ENCODE peak calls at places on chromosomes 2 and 18, in seven cellular contexts. E is hepatocyte, R is cardiac muscle cell, M is right lobe of liver, J is upper lobe of right lung, W is IMR-90, V is HepG2. A is an unnamed sample.

GRCh38 chr2:112634153-112634873 is 11.4 kb upstream of the SLC20A1 start:
- DNase-seq in E (peak; percentile 44), R (no peak), M (no peak), J (peak; percentile 48), W (no peak), V (no peak), A (no peak)

GRCh38 chr2:20914087-20914486 is 91.2 kb upstream of the LDAH start:
- DNase-seq in E (no peak), R (no peak), M (no peak), J (no peak), W (no peak), V (no peak), A (no peak)

GRCh38 chr18:10241571-10241970 is 212.9 kb upstream of the APCDD1 start:
- DNase-seq in E (no peak), R (peak; percentile 60), M (no peak), J (no peak), W (no peak), V (no peak), A (no peak)

GRCh38 chr2:237482485-237482884 is 4.6 kb upstream of the MLPH start:
- DNase-seq in E (peak; percentile 86), R (no peak), M (peak; percentile 82), J (peak; percentile 94), W (no peak), V (peak; percentile 38), A (peak; percentile 87)

GRCh38 chr2:222318712-222319575 is 20.1 kb upstream of the PAX3 start:
- DNase-seq in E (peak; percentile 51), R (peak; percentile 54), M (no peak), J (peak; percentile 68), W (no peak), V (no peak), A (no peak)

GRCh38 chr2:190984595-190984994 is 29.4 kb downstream of the STAT1 start:
- DNase-seq in E (no peak), R (peak; percentile 71), M (no peak), J (no peak), W (peak; percentile 86), V (no peak), A (no peak)

GRCh38 chr2:237878321-237879057 is 19.1 kb downstream of the RAMP1 start:
- DNase-seq in E (peak; percentile 4), R (no peak), M (no peak), J (peak; percentile 53), W (no peak), V (no peak), A (peak; percentile 61)

GRCh38 chr2:218387369-218388194 is 5.5 kb downstream of the SLC11A1 start:
- DNase-seq in E (peak; percentile 93), R (peak; percentile 84), M (peak; percentile 58), J (peak; percentile 91), W (peak; percentile 80), V (peak; percentile 86), A (peak; percentile 91)

GRCh38 chr2:239075918-239076727 is 228.2 kb downstream of the TWIST2 start:
- DNase-seq in E (no peak), R (no peak), M (peak; percentile 15), J (no peak), W (no peak), V (no peak), A (peak; percentile 77)

GRCh38 chr2:199596549-199596948 is 138.8 kb upstream of the SATB2 start:
- DNase-seq in E (no peak), R (peak; percentile 27), M (no peak), J (no peak), W (peak; percentile 2), V (peak; percentile 41), A (no peak)

GRCh38 chr2:53234548-53234903 is 533.1 kb upstream of the CHAC2 start:
- DNase-seq in E (peak; percentile 10), R (no peak), M (no peak), J (no peak), W (peak; percentile 52), V (no peak), A (no peak)

GRCh38 chr2:56234241-56234640 is 50.5 kb downstream of the CCDC85A start:
- DNase-seq in E (no peak), R (no peak), M (no peak), J (no peak), W (no peak), V (no peak), A (no peak)

GRCh38 chr2:109218792-109219126 is 89.8 kb downstream of the SH3RF3 start:
- DNase-seq in E (no peak), R (no peak), M (no peak), J (no peak), W (no peak), V (no peak), A (no peak)

GRCh38 chr2:199895406-199895805 is 15.7 kb upstream of the C2orf69 start:
- DNase-seq in E (no peak), R (no peak), M (no peak), J (no peak), W (no peak), V (no peak), A (no peak)

GRCh38 chr18:58387716-58388115 is 241.2 kb downstream of the ALPK2 start:
- DNase-seq in E (no peak), R (no peak), M (no peak), J (no peak), W (no peak), V (no peak), A (no peak)

GRCh38 chr2:235468978-235469694 is 24.7 kb upstream of the AGAP1 start:
- DNase-seq in E (peak; percentile 73), R (peak; percentile 84), M (no peak), J (no peak), W (peak; percentile 94), V (no peak), A (no peak)

GRCh38 chr18:75160315-75160714 is 48.6 kb downstream of the PTGR3 start:
- DNase-seq in E (no peak), R (peak; percentile 0), M (no peak), J (no peak), W (no peak), V (no peak), A (no peak)

GRCh38 chr18:75364512-75364911 is 63.0 kb downstream of the SMIM21 start:
- DNase-seq in E (no peak), R (no peak), M (no peak), J (no peak), W (peak; percentile 4), V (no peak), A (no peak)

GRCh38 chr2:207533609-207534008 is 3.8 kb downstream of the CREB1 start:
- DNase-seq in E (no peak), R (no peak), M (no peak), J (no peak), W (no peak), V (no peak), A (no peak)
- H3K4me3 ChIP-seq in E (no peak overlapping the region), R (no peak overlapping the region), M (no peak overlapping the region), J (no peak overlapping the region), W (no peak overlapping the region), V (no peak overlapping the region), A (no peak overlapping the region)

GRCh38 chr2:215435809-215436704 is at the start of gene FN1:
- DNase-seq in E (peak; percentile 97), R (peak; percentile 99), M (peak; percentile 92), J (peak; percentile 90), W (peak; percentile 98), V (peak; percentile 91), A (peak; percentile 92)
- H3K27ac ChIP-seq in E (peak within 1 kb of the TSS; percentile 95), R (peak within 1 kb of the TSS; percentile 49), M (peak within 1 kb of the TSS; percentile 88), J (peak within 1 kb of the TSS; percentile 83), W (peak within 1 kb of the TSS; percentile 94), V (peak within 1 kb of the TSS; percentile 71), A (peak within 1 kb of the TSS; percentile 80)

DNA sequence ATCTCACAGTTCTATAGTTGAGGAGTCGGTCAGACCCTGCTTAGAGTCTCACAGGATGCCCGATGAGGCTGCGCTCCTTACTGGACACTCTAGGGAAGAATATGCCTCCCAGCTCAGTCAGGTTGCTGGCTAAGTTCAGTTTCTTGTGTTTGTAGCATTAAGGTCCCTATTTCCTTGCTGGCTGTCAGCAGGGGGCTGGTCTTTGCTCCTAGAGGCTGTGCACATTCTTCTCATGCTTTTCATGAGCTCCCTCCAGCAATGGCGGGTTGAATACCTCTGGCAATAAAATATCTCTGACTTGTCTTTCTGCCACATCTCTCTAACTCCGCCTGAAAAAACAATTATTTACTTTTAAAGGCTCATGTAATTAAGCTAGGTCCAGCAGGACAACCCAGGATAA is 79.4 kb upstream of the DNAJC10 start:
- DNase-seq in E (no peak), R (no peak), M (no peak), J (no peak), W (no peak), V (no peak), A (no peak)
- TF ChIP-seq CTCF in E (no peak), R (no peak), M (no peak), J (no peak), W (no peak), V (no peak), A (no peak)

GRCh38 chr2:80363951-80364350 is 59.4 kb upstream of the LRRTM1 start:
- DNase-seq in E (no peak), R (no peak), M (no peak), J (no peak), W (no peak), V (no peak), A (no peak)

GRCh38 chr2:80365762-80366161 is 61.2 kb upstream of the LRRTM1 start:
- DNase-seq in E (no peak), R (no peak), M (no peak), J (no peak), W (no peak), V (no peak), A (no peak)

GRCh38 chr2:80361904-80362303 is 57.4 kb upstream of the LRRTM1 start:
- DNase-seq in E (no peak), R (no peak), M (no peak), J (no peak), W (no peak), V (no peak), A (no peak)

GRCh38 chr2:80363330-80363729 is 58.8 kb upstream of the LRRTM1 start:
- DNase-seq in E (no peak), R (no peak), M (no peak), J (no peak), W (no peak), V (no peak), A (no peak)

DNA sequence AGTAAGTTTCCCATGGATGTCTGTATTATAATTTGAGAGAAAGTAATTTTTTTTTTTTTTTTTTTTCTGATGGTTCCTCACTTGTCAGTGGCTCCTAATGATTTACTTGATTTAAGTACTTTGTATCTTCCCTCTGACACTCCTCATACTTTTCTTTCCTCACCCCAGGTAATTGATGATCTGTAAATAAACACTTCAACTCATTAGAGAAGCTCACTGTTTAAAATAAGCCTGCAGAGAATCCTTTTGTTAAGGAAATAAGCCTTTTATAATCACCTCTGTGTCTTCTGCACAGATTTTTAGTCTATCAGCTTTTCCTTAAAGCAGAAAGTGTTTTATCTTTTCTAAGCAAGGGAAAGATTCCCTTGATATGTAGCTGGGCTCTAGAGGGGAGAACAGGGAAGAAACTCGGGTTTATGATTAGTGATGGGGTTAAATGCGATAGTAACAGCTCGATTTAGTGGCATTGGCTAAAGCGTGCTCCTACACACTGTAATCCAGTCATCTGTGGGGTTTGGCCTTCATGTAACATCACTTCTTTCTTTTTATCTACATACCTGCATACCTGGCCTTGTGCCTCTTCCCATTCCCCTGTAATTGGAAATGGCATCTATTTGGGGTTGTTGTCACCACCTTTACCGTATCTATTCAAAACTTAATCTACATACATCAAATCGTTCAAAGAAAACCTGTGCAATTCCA is 60.1 kb upstream of the LRRTM1 start:
- DNase-seq in E (no peak), R (no peak), M (no peak), J (no peak), W (no peak), V (no peak), A (no peak)
- H3K4me3 ChIP-seq in E (no peak overlapping the region), R (no peak overlapping the region), M (no peak overlapping the region), J (no peak overlapping the region), W (no peak overlapping the region), V (no peak overlapping the region), A (no peak overlapping the region)

GRCh38 chr2:17976871-17977746 is 98.6 kb downstream of the KCNS3 start:
- DNase-seq in E (peak; percentile 14), R (peak; percentile 87), M (no peak), J (no peak), W (peak; percentile 100), V (no peak), A (peak; percentile 67)
- H3K27ac ChIP-seq in E (no peak overlapping the region), R (no peak overlapping the region), M (no peak overlapping the region), J (peak overlapping the region; percentile 55), W (peak overlapping the region; percentile 50), V (no peak overlapping the region), A (peak overlapping the region; percentile 79)

A was measured in left lung.